ENCODE peak calls at places on chromosomes 6 and 20, in nine cellular contexts. One of them, this sample, is unnamed.

GRCh38 chr20:49909499-49910339 is 5.6 kb downstream of the SPATA2 start:
- DNase-seq in T-cell: no peak
- DNase-seq in astrocyte of the cerebellum: no peak
- DNase-seq in neuronal stem cell: no peak
- DNase-seq in tibial artery: no peak
- DNase-seq in ELF-1: peak; percentile 69
- DNase-seq in activated CD8-positive, alpha-beta T cell treated with anti-CD3 and anti-CD28 coated beads for 36 hours: no peak
- DNase-seq in EL: no peak
- DNase-seq in activated CD4-positive, alpha-beta T cell treated with anti-CD3 and anti-CD28 coated beads for 36 hours: no peak
- DNase-seq in this sample: no peak

GRCh38 chr6:28634758-28635546 is 109.3 kb downstream of the GPX5 start:
- DNase-seq in T-cell: no peak
- DNase-seq in astrocyte of the cerebellum: no peak
- DNase-seq in neuronal stem cell: no peak
- DNase-seq in tibial artery: no peak
- DNase-seq in ELF-1: peak; percentile 82
- DNase-seq in activated CD8-positive, alpha-beta T cell treated with anti-CD3 and anti-CD28 coated beads for 36 hours: no peak
- DNase-seq in EL: peak; percentile 26
- DNase-seq in activated CD4-positive, alpha-beta T cell treated with anti-CD3 and anti-CD28 coated beads for 36 hours: no peak
- DNase-seq in this sample: no peak

GRCh38 chr6:145139451-145139850 is 595.9 kb downstream of the EPM2A start:
- DNase-seq in T-cell: no peak
- DNase-seq in astrocyte of the cerebellum: no peak
- DNase-seq in neuronal stem cell: peak; percentile 12
- DNase-seq in tibial artery: no peak
- DNase-seq in ELF-1: no peak
- DNase-seq in activated CD8-positive, alpha-beta T cell treated with anti-CD3 and anti-CD28 coated beads for 36 hours: no peak
- DNase-seq in EL: no peak
- DNase-seq in activated CD4-positive, alpha-beta T cell treated with anti-CD3 and anti-CD28 coated beads for 36 hours: no peak
- DNase-seq in this sample: no peak

GRCh38 chr6:75611702-75612375 is 10.2 kb downstream of the SENP6 start:
- DNase-seq in T-cell: no peak
- DNase-seq in astrocyte of the cerebellum: no peak
- DNase-seq in neuronal stem cell: no peak
- DNase-seq in tibial artery: no peak
- DNase-seq in ELF-1: no peak
- DNase-seq in activated CD8-positive, alpha-beta T cell treated with anti-CD3 and anti-CD28 coated beads for 36 hours: peak; percentile 84
- DNase-seq in EL: no peak
- DNase-seq in activated CD4-positive, alpha-beta T cell treated with anti-CD3 and anti-CD28 coated beads for 36 hours: peak; percentile 78
- DNase-seq in this sample: no peak

GRCh38 chr6:87078983-87079616 is 15.8 kb downstream of the CGA start:
- DNase-seq in T-cell: peak; percentile 39
- DNase-seq in astrocyte of the cerebellum: peak; percentile 36
- DNase-seq in neuronal stem cell: peak; percentile 61
- DNase-seq in tibial artery: peak; percentile 52
- DNase-seq in ELF-1: peak; percentile 87
- DNase-seq in activated CD8-positive, alpha-beta T cell treated with anti-CD3 and anti-CD28 coated beads for 36 hours: peak; percentile 77
- DNase-seq in EL: peak; percentile 73
- DNase-seq in activated CD4-positive, alpha-beta T cell treated with anti-CD3 and anti-CD28 coated beads for 36 hours: peak; percentile 76
- DNase-seq in this sample: peak; percentile 13

GRCh38 chr6:165049362-165049761 is 260.0 kb downstream of the C6orf118 start:
- DNase-seq in T-cell: no peak
- DNase-seq in astrocyte of the cerebellum: no peak
- DNase-seq in neuronal stem cell: peak; percentile 5
- DNase-seq in tibial artery: no peak
- DNase-seq in ELF-1: peak; percentile 77
- DNase-seq in activated CD8-positive, alpha-beta T cell treated with anti-CD3 and anti-CD28 coated beads for 36 hours: peak; percentile 54
- DNase-seq in EL: peak; percentile 0
- DNase-seq in activated CD4-positive, alpha-beta T cell treated with anti-CD3 and anti-CD28 coated beads for 36 hours: peak; percentile 69
- DNase-seq in this sample: no peak

GRCh38 chr20:57426156-57426769 is 35.1 kb downstream of the RBM38 start:
- DNase-seq in T-cell: no peak
- DNase-seq in astrocyte of the cerebellum: no peak
- DNase-seq in neuronal stem cell: no peak
- DNase-seq in tibial artery: no peak
- DNase-seq in ELF-1: no peak
- DNase-seq in activated CD8-positive, alpha-beta T cell treated with anti-CD3 and anti-CD28 coated beads for 36 hours: no peak
- DNase-seq in EL: no peak
- DNase-seq in activated CD4-positive, alpha-beta T cell treated with anti-CD3 and anti-CD28 coated beads for 36 hours: no peak
- DNase-seq in this sample: no peak

GRCh38 chr6:17724341-17724740 is 17.6 kb upstream of the NUP153 start:
- DNase-seq in T-cell: no peak
- DNase-seq in astrocyte of the cerebellum: no peak
- DNase-seq in neuronal stem cell: no peak
- DNase-seq in tibial artery: no peak
- DNase-seq in ELF-1: no peak
- DNase-seq in activated CD8-positive, alpha-beta T cell treated with anti-CD3 and anti-CD28 coated beads for 36 hours: no peak
- DNase-seq in EL: no peak
- DNase-seq in activated CD4-positive, alpha-beta T cell treated with anti-CD3 and anti-CD28 coated beads for 36 hours: no peak
- DNase-seq in this sample: no peak

GRCh38 chr6:89438248-89438647 is 5.3 kb downstream of the ANKRD6 start:
- DNase-seq in T-cell: no peak
- DNase-seq in astrocyte of the cerebellum: no peak
- DNase-seq in neuronal stem cell: no peak
- DNase-seq in tibial artery: no peak
- DNase-seq in ELF-1: no peak
- DNase-seq in activated CD8-positive, alpha-beta T cell treated with anti-CD3 and anti-CD28 coated beads for 36 hours: no peak
- DNase-seq in EL: no peak
- DNase-seq in activated CD4-positive, alpha-beta T cell treated with anti-CD3 and anti-CD28 coated beads for 36 hours: no peak
- DNase-seq in this sample: no peak

GRCh38 chr6:112979830-112980229 is 632.7 kb downstream of the RFPL4B start:
- DNase-seq in T-cell: no peak
- DNase-seq in astrocyte of the cerebellum: no peak
- DNase-seq in neuronal stem cell: no peak
- DNase-seq in tibial artery: no peak
- DNase-seq in ELF-1: no peak
- DNase-seq in activated CD8-positive, alpha-beta T cell treated with anti-CD3 and anti-CD28 coated beads for 36 hours: no peak
- DNase-seq in EL: peak; percentile 82
- DNase-seq in activated CD4-positive, alpha-beta T cell treated with anti-CD3 and anti-CD28 coated beads for 36 hours: no peak
- DNase-seq in this sample: no peak

GRCh38 chr20:36760647-36761046 is 12.9 kb downstream of the DSN1 start:
- DNase-seq in T-cell: no peak
- DNase-seq in astrocyte of the cerebellum: no peak
- DNase-seq in neuronal stem cell: no peak
- DNase-seq in tibial artery: no peak
- DNase-seq in ELF-1: no peak
- DNase-seq in activated CD8-positive, alpha-beta T cell treated with anti-CD3 and anti-CD28 coated beads for 36 hours: no peak
- DNase-seq in EL: no peak
- DNase-seq in activated CD4-positive, alpha-beta T cell treated with anti-CD3 and anti-CD28 coated beads for 36 hours: no peak
- DNase-seq in this sample: no peak

GRCh38 chr20:25087186-25087929 is 5.4 kb upstream of the VSX1 start:
- DNase-seq in T-cell: no peak
- DNase-seq in astrocyte of the cerebellum: peak; percentile 13
- DNase-seq in neuronal stem cell: no peak
- DNase-seq in tibial artery: no peak
- DNase-seq in ELF-1: no peak
- DNase-seq in activated CD8-positive, alpha-beta T cell treated with anti-CD3 and anti-CD28 coated beads for 36 hours: no peak
- DNase-seq in EL: no peak
- DNase-seq in activated CD4-positive, alpha-beta T cell treated with anti-CD3 and anti-CD28 coated beads for 36 hours: no peak
- DNase-seq in this sample: no peak

GRCh38 chr6:168162366-168162765 is 83.4 kb upstream of the FRMD1 start:
- DNase-seq in T-cell: no peak
- DNase-seq in astrocyte of the cerebellum: no peak
- DNase-seq in neuronal stem cell: no peak
- DNase-seq in tibial artery: no peak
- DNase-seq in ELF-1: no peak
- DNase-seq in activated CD8-positive, alpha-beta T cell treated with anti-CD3 and anti-CD28 coated beads for 36 hours: no peak
- DNase-seq in EL: no peak
- DNase-seq in activated CD4-positive, alpha-beta T cell treated with anti-CD3 and anti-CD28 coated beads for 36 hours: no peak
- DNase-seq in this sample: no peak

GRCh38 chr6:48037946-48038345 is 73.1 kb downstream of the PTCHD4 start:
- DNase-seq in T-cell: no peak
- DNase-seq in astrocyte of the cerebellum: no peak
- DNase-seq in neuronal stem cell: no peak
- DNase-seq in tibial artery: no peak
- DNase-seq in ELF-1: no peak
- DNase-seq in activated CD8-positive, alpha-beta T cell treated with anti-CD3 and anti-CD28 coated beads for 36 hours: no peak
- DNase-seq in EL: no peak
- DNase-seq in activated CD4-positive, alpha-beta T cell treated with anti-CD3 and anti-CD28 coated beads for 36 hours: no peak
- DNase-seq in this sample: no peak

GRCh38 chr6:100427452-100427851 is 37.3 kb downstream of the SIM1 start:
- DNase-seq in T-cell: no peak
- DNase-seq in astrocyte of the cerebellum: no peak
- DNase-seq in neuronal stem cell: no peak
- DNase-seq in tibial artery: no peak
- DNase-seq in ELF-1: no peak
- DNase-seq in activated CD8-positive, alpha-beta T cell treated with anti-CD3 and anti-CD28 coated beads for 36 hours: no peak
- DNase-seq in EL: no peak
- DNase-seq in activated CD4-positive, alpha-beta T cell treated with anti-CD3 and anti-CD28 coated beads for 36 hours: no peak
- DNase-seq in this sample: no peak

GRCh38 chr6:33192671-33193602 is 670 bp upstream of the COL11A2 start:
- DNase-seq in T-cell: peak; percentile 27
- DNase-seq in astrocyte of the cerebellum: no peak
- DNase-seq in neuronal stem cell: no peak
- DNase-seq in tibial artery: no peak
- DNase-seq in ELF-1: no peak
- DNase-seq in activated CD8-positive, alpha-beta T cell treated with anti-CD3 and anti-CD28 coated beads for 36 hours: peak; percentile 31
- DNase-seq in EL: no peak
- DNase-seq in activated CD4-positive, alpha-beta T cell treated with anti-CD3 and anti-CD28 coated beads for 36 hours: peak; percentile 43
- DNase-seq in this sample: no peak

GRCh38 chr20:39132093-39132492 is 169.9 kb downstream of the DHX35 start:
- DNase-seq in T-cell: no peak
- DNase-seq in astrocyte of the cerebellum: no peak
- DNase-seq in neuronal stem cell: no peak
- DNase-seq in tibial artery: no peak
- DNase-seq in ELF-1: no peak
- DNase-seq in activated CD8-positive, alpha-beta T cell treated with anti-CD3 and anti-CD28 coated beads for 36 hours: no peak
- DNase-seq in EL: no peak
- DNase-seq in activated CD4-positive, alpha-beta T cell treated with anti-CD3 and anti-CD28 coated beads for 36 hours: no peak
- DNase-seq in this sample: no peak

GRCh38 chr6:138656278-138656803 is 117.2 kb upstream of the CCDC28A start:
- DNase-seq in T-cell: no peak
- DNase-seq in astrocyte of the cerebellum: no peak
- DNase-seq in neuronal stem cell: no peak
- DNase-seq in tibial artery: no peak
- DNase-seq in ELF-1: no peak
- DNase-seq in activated CD8-positive, alpha-beta T cell treated with anti-CD3 and anti-CD28 coated beads for 36 hours: no peak
- DNase-seq in EL: no peak
- DNase-seq in activated CD4-positive, alpha-beta T cell treated with anti-CD3 and anti-CD28 coated beads for 36 hours: no peak
- DNase-seq in this sample: no peak

This sample was measured in activated effector memory CD4-positive, alpha-beta T cell treated with Interleukin-2 at 50 U/mL for 16 hours.